ENCODE peak calls at places on chromosome 6, in nine cellular contexts. Y, P, K, U, C, G, E, J and I are unnamed samples.

GRCh38 chr6:163356324-163356723 is 58.2 kb upstream of the QKI start:
- DNase-seq in Y (no peak), P (no peak), K (no peak), U (peak), C (no peak), G (peak), E (peak), J (no peak), I (no peak)

GRCh38 chr6:42783177-42783875 is 1.5 kb downstream of the BICRAL start:
- DNase-seq in Y (peak), P (peak), K (peak), U (peak), C (peak), G (peak), E (peak), J (peak), I (no peak)

GRCh38 chr6:168671028-168671862 is 230.3 kb downstream of the SMOC2 start:
- DNase-seq in Y (no peak), P (no peak), K (no peak), U (no peak), C (no peak), G (no peak), E (no peak), J (no peak), I (no peak)

GRCh38 chr6:40744835-40745234 is 157.7 kb upstream of the LRFN2 start:
- DNase-seq in Y (no peak), P (no peak), K (no peak), U (no peak), C (no peak), G (no peak), E (no peak), J (no peak), I (no peak)

GRCh38 chr6:144327081-144327480 is 41.9 kb downstream of the UTRN start:
- DNase-seq in Y (peak), P (peak), K (no peak), U (no peak), C (no peak), G (no peak), E (no peak), J (no peak), I (no peak)

GRCh38 chr6:15264902-15265761 is 19.3 kb downstream of the JARID2 start:
- DNase-seq in Y (peak), P (no peak), K (no peak), U (no peak), C (no peak), G (no peak), E (peak), J (no peak), I (no peak)

GRCh38 chr6:75224303-75224926 is 18.6 kb upstream of the COL12A1 start:
- DNase-seq in Y (no peak), P (no peak), K (no peak), U (no peak), C (no peak), G (no peak), E (no peak), J (no peak), I (no peak)

GRCh38 chr6:108436771-108437170 is 123.9 kb upstream of the FOXO3 start:
- DNase-seq in Y (no peak), P (no peak), K (no peak), U (no peak), C (no peak), G (no peak), E (no peak), J (no peak), I (no peak)